ENCODE peak calls at places on chromosome 20, in five cellular contexts. I, C, N, L and V are unnamed samples.

GRCh38 chr20:18009116-18009515 is 40.3 kb downstream of the MGME1 start:
- ATAC-seq in I (no peak), L (no peak), C (no peak), N (no peak), V (no peak)

GRCh38 chr20:10501377-10501776 is 66.3 kb downstream of the SLX4IP start:
- ATAC-seq in I (no peak), N (no peak), C (no peak), L (peak), V (no peak)

GRCh38 chr20:19828233-19828632 is 70.2 kb downstream of the RIN2 start:
- ATAC-seq in I (peak), N (peak), L (no peak), C (peak), V (no peak)

GRCh38 chr20:44017905-44018683 is 103.4 kb downstream of the TOX2 start:
- ATAC-seq in C (peak), N (peak), L (no peak), I (no peak), V (peak)

GRCh38 chr20:50996901-50997830 is 25.7 kb downstream of the KCNG1 start:
- ATAC-seq in C (no peak), I (no peak), N (no peak), L (no peak), V (no peak)

GRCh38 chr20:13567663-13568062 is 71.1 kb downstream of the TASP1 start:
- ATAC-seq in L (no peak), N (no peak), C (no peak), I (no peak), V (no peak)

GRCh38 chr20:44344723-44345122 is 7.9 kb downstream of the R3HDML start:
- ATAC-seq in L (no peak), I (no peak), C (no peak), N (no peak), V (no peak)

GRCh38 chr20:51457281-51457932 is 85.1 kb downstream of the NFATC2 start:
- ATAC-seq in C (no peak), L (no peak), N (peak), I (no peak), V (peak)

GRCh38 chr20:3164763-3165410 is 5.2 kb upstream of the FASTKD5 start:
- ATAC-seq in N (no peak), C (no peak), L (no peak), I (no peak), V (no peak)

DNA sequence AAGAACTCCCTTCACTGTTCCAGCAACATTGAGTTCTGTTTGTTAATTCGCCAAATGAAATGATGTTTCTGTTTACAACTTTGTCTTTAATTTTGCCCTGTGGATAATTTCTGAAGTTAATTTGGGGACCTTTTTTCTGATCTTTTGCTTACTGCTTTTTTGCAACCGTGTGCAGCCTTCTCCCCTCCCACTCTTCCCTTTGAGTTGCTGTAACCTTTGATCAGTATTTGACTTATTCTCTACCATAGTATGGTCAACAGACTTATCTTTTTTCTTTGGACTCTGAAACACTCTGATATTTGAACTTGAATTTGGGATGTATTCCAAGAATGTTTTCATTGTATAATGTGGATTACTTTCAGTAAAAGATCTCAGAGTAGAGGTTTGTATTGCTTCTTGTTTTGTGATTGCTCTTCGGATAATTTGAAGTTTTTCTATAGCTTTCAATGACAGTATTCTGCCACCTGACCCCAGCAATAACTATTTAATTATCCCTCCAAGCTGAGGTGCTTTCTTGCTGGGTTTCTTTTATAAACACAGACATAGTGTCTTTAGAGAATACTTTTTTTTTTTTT is 46.2 kb downstream of the LRRN4 start:
- ATAC-seq in L (no peak), C (peak), I (no peak), N (no peak), V (no peak)
- H3K4me3 ChIP-seq in L (peak), C (peak), I (peak), N (peak), V (peak)

GRCh38 chr20:58388882-58389323 is at the start of gene VAPB:
- ATAC-seq in C (peak), L (peak), N (peak), I (peak), V (peak)
- TF ChIP-seq POLR2A in C (no peak), L (peak), N (peak), I (peak), V (peak)

GRCh38 chr20:33431797-33432381 is 11.7 kb downstream of the SNTA1 start:
- ATAC-seq in N (no peak), L (no peak), C (no peak), I (no peak), V (no peak)
- TF ChIP-seq EP300 in N (no peak), L (no peak), C (no peak), I (no peak), V (no peak)

GRCh38 chr20:54209216-54209813 is 1.4 kb downstream of the PFDN4 start:
- ATAC-seq in N (no peak), L (no peak), C (no peak), I (no peak), V (no peak)
- H3K4me3 ChIP-seq in N (peak), L (peak), C (peak), I (peak), V (peak)

GRCh38 chr20:31719644-31720485 is 2.8 kb downstream of the BCL2L1 start:
- ATAC-seq in C (peak), L (no peak), N (peak), I (no peak), V (no peak)

GRCh38 chr20:31721408-31722332 is 998 bp downstream of the BCL2L1 start:
- ATAC-seq in N (no peak), L (no peak), C (no peak), I (no peak), V (no peak)

GRCh38 chr20:31720486-31721407 is 1.9 kb downstream of the BCL2L1 start:
- ATAC-seq in N (no peak), C (peak), L (no peak), I (peak), V (no peak)

GRCh38 chr20:31722388-31723281 is at the start of gene BCL2L1:
- ATAC-seq in L (peak), N (peak), I (peak), C (peak), V (peak)

GRCh38 chr20:31723282-31724078 is 812 bp upstream of the BCL2L1 start:
- ATAC-seq in L (peak), C (peak), I (peak), N (peak), V (peak)
- TF ChIP-seq POLR2A in L (no peak), C (peak), I (peak), N (peak), V (peak)

DNA sequence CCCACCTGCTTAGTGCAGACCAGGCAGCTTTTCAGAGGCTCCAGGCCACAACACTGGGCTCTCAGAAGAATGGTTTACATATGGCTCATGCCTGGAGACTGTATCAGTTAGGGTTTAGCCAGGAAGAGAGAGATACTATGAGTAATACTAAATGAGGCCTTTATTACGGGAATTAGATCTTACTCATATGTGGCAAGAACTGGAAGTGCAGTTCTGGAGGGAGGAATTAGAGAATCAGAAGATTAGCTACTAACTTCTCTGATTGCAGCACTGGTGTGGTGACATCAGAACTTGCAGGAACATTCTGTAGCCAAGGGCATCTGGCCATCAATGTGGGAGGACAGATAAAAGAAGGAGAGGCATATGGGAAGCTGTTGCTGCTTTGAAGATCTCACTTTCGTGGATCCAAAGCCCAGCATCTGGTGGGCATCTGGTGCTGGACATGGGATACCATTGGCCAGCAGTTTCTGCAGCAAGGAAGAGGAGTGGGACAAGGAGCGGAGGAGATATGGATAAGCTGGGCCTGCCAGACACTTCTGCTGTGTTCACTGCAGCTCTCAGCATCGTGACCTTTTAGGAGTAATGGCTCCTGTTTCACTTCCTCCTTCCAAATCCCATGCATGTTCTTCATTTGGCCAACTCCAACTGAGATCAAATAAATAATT is 248.5 kb downstream of the BTBD3 start:
- ATAC-seq in N (no peak), C (no peak), L (no peak), I (no peak), V (peak)
- TF ChIP-seq EP300 in N (no peak), C (no peak), L (no peak), I (no peak), V (no peak)

DNA sequence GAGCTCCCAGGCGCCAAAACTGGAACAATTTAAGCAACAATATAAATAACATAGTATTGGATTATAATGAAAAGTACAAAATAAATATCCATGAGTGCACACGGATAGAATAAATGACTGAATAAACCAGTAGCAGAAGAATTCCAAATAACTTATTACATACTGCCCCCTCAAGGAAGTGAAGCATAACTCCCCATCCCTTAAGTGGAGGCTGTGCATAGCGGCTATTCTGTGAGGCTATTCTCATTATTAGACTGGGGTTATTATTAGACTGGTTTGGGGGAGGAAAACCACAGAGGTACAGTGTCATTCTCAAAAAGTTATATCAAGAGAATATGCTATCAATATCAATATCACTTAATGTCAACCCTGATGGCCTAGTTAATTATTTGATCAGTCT is 94.4 kb upstream of the SIRPA start:
- ATAC-seq in L (no peak), C (no peak), N (peak), I (peak), V (no peak)
- H3K4me3 ChIP-seq in L (no peak), C (no peak), N (no peak), I (no peak), V (no peak)

DNA sequence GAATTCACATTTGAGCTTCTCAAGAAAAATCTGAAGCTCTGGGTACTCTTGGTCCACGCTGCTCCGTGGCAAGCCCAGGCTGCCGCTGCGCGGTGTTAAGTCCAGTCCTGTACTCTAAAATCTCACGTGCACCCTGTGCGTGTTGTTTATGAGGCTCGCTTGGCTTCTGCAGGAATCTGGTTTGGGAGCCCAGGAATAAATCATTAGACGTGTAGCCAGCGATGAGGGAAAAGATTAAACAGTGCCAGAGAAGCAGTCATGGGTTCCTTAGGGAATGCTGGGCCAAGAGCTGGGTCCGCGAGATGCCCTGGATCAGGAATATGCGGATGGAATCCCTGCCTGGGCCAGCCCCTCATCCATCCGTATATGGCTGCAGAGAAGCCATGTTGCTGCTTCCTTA is 87.3 kb downstream of the KCNB1 start:
- ATAC-seq in I (no peak), L (no peak), C (no peak), N (no peak), V (peak)
- TF ChIP-seq POLR2A in I (no peak), L (no peak), C (no peak), N (no peak), V (no peak)

GRCh38 chr20:4472906-4473305 is 248.8 kb upstream of the PRND start:
- ATAC-seq in L (no peak), C (no peak), I (no peak), N (no peak), V (no peak)
- TF ChIP-seq EP300 in L (no peak), C (no peak), I (no peak), N (no peak), V (no peak)